ENCODE peak calls at places on chromosomes 16 and 17, in eight cellular contexts. One of them, this sample, is unnamed.
A peak's percentile ranks its signal among the peaks of the same experiment; 100 is the strongest.

GRCh38 chr16:62135903-62136302 is 99.7 kb upstream of the CDH8 start:
- DNase-seq in left cardiac atrium: no peak
- DNase-seq in NCI-H1092: no peak
- DNase-seq in EL: peak; percentile 2
- DNase-seq in ELR: no peak
- DNase-seq in progenitor cell of endocrine pancreas: no peak
- DNase-seq in activated T-helper 1 cell treated with anti-CD3 and anti-CD28 coated beads, Interleukin-12 subunit alpha, Interleukin-12 subunit beta, Interleukin-2, Interleukin-4 antibody, amounts not matched to agents 30 ng/mL and 10 ng/mL and 1 ng/mL, durations not matched to agents 14 hours and 24 hours and 36 hours: no peak
- DNase-seq in MV-4-11: no peak
- DNase-seq in this sample: no peak

GRCh38 chr16:8417145-8417544 is 173.2 kb downstream of the TMEM114 start:
- DNase-seq in left cardiac atrium: no peak
- DNase-seq in NCI-H1092: no peak
- DNase-seq in EL: no peak
- DNase-seq in ELR: no peak
- DNase-seq in progenitor cell of endocrine pancreas: no peak
- DNase-seq in activated T-helper 1 cell treated with anti-CD3 and anti-CD28 coated beads, Interleukin-12 subunit alpha, Interleukin-12 subunit beta, Interleukin-2, Interleukin-4 antibody, amounts not matched to agents 30 ng/mL and 10 ng/mL and 1 ng/mL, durations not matched to agents 14 hours and 24 hours and 36 hours: no peak
- DNase-seq in MV-4-11: no peak
- DNase-seq in this sample: no peak

GRCh38 chr16:22253272-22253671 is 43.9 kb upstream of the POLR3E start:
- DNase-seq in left cardiac atrium: no peak
- DNase-seq in NCI-H1092: no peak
- DNase-seq in EL: no peak
- DNase-seq in ELR: no peak
- DNase-seq in progenitor cell of endocrine pancreas: no peak
- DNase-seq in activated T-helper 1 cell treated with anti-CD3 and anti-CD28 coated beads, Interleukin-12 subunit alpha, Interleukin-12 subunit beta, Interleukin-2, Interleukin-4 antibody, amounts not matched to agents 30 ng/mL and 10 ng/mL and 1 ng/mL, durations not matched to agents 14 hours and 24 hours and 36 hours: no peak
- DNase-seq in MV-4-11: no peak
- DNase-seq in this sample: no peak

GRCh38 chr16:89122322-89122831 is 28.7 kb downstream of the ACSF3 start:
- DNase-seq in left cardiac atrium: peak; percentile 17
- DNase-seq in NCI-H1092: peak; percentile 52
- DNase-seq in EL: no peak
- DNase-seq in ELR: no peak
- DNase-seq in progenitor cell of endocrine pancreas: no peak
- DNase-seq in activated T-helper 1 cell treated with anti-CD3 and anti-CD28 coated beads, Interleukin-12 subunit alpha, Interleukin-12 subunit beta, Interleukin-2, Interleukin-4 antibody, amounts not matched to agents 30 ng/mL and 10 ng/mL and 1 ng/mL, durations not matched to agents 14 hours and 24 hours and 36 hours: no peak
- DNase-seq in MV-4-11: no peak
- DNase-seq in this sample: no peak

GRCh38 chr16:3509470-3509928 is 8.7 kb downstream of the CLUAP1 start:
- DNase-seq in left cardiac atrium: peak; percentile 52
- DNase-seq in NCI-H1092: no peak
- DNase-seq in EL: no peak
- DNase-seq in ELR: peak; percentile 26
- DNase-seq in progenitor cell of endocrine pancreas: no peak
- DNase-seq in activated T-helper 1 cell treated with anti-CD3 and anti-CD28 coated beads, Interleukin-12 subunit alpha, Interleukin-12 subunit beta, Interleukin-2, Interleukin-4 antibody, amounts not matched to agents 30 ng/mL and 10 ng/mL and 1 ng/mL, durations not matched to agents 14 hours and 24 hours and 36 hours: peak; percentile 69
- DNase-seq in MV-4-11: no peak
- DNase-seq in this sample: no peak

GRCh38 chr17:82789806-82790205 is 37.9 kb downstream of the TBCD start:
- DNase-seq in left cardiac atrium: no peak
- DNase-seq in NCI-H1092: no peak
- DNase-seq in EL: no peak
- DNase-seq in ELR: no peak
- DNase-seq in progenitor cell of endocrine pancreas: no peak
- DNase-seq in activated T-helper 1 cell treated with anti-CD3 and anti-CD28 coated beads, Interleukin-12 subunit alpha, Interleukin-12 subunit beta, Interleukin-2, Interleukin-4 antibody, amounts not matched to agents 30 ng/mL and 10 ng/mL and 1 ng/mL, durations not matched to agents 14 hours and 24 hours and 36 hours: no peak
- DNase-seq in MV-4-11: no peak
- DNase-seq in this sample: no peak

GRCh38 chr16:23132921-23133532 is 16.2 kb downstream of the USP31 start:
- DNase-seq in left cardiac atrium: peak; percentile 54
- DNase-seq in NCI-H1092: no peak
- DNase-seq in EL: no peak
- DNase-seq in ELR: no peak
- DNase-seq in progenitor cell of endocrine pancreas: no peak
- DNase-seq in activated T-helper 1 cell treated with anti-CD3 and anti-CD28 coated beads, Interleukin-12 subunit alpha, Interleukin-12 subunit beta, Interleukin-2, Interleukin-4 antibody, amounts not matched to agents 30 ng/mL and 10 ng/mL and 1 ng/mL, durations not matched to agents 14 hours and 24 hours and 36 hours: no peak
- DNase-seq in MV-4-11: no peak
- DNase-seq in this sample: no peak

GRCh38 chr16:57092786-57093301 is 461 bp downstream of the CPNE2 start:
- DNase-seq in left cardiac atrium: peak; percentile 58
- DNase-seq in NCI-H1092: no peak
- DNase-seq in EL: peak; percentile 40
- DNase-seq in ELR: peak; percentile 47
- DNase-seq in progenitor cell of endocrine pancreas: peak; percentile 44
- DNase-seq in activated T-helper 1 cell treated with anti-CD3 and anti-CD28 coated beads, Interleukin-12 subunit alpha, Interleukin-12 subunit beta, Interleukin-2, Interleukin-4 antibody, amounts not matched to agents 30 ng/mL and 10 ng/mL and 1 ng/mL, durations not matched to agents 14 hours and 24 hours and 36 hours: no peak
- DNase-seq in MV-4-11: no peak
- DNase-seq in this sample: peak; percentile 1

GRCh38 chr16:74667215-74667765 is 613 bp upstream of the RFWD3 start:
- DNase-seq in left cardiac atrium: peak; percentile 41
- DNase-seq in NCI-H1092: peak; percentile 15
- DNase-seq in EL: peak; percentile 25
- DNase-seq in ELR: peak; percentile 61
- DNase-seq in progenitor cell of endocrine pancreas: no peak
- DNase-seq in activated T-helper 1 cell treated with anti-CD3 and anti-CD28 coated beads, Interleukin-12 subunit alpha, Interleukin-12 subunit beta, Interleukin-2, Interleukin-4 antibody, amounts not matched to agents 30 ng/mL and 10 ng/mL and 1 ng/mL, durations not matched to agents 14 hours and 24 hours and 36 hours: peak; percentile 16
- DNase-seq in MV-4-11: peak; percentile 28
- DNase-seq in this sample: no peak

GRCh38 chr17:33904438-33904837 is 350.6 kb upstream of the CCL2 start:
- DNase-seq in left cardiac atrium: no peak
- DNase-seq in NCI-H1092: no peak
- DNase-seq in EL: no peak
- DNase-seq in ELR: no peak
- DNase-seq in progenitor cell of endocrine pancreas: no peak
- DNase-seq in activated T-helper 1 cell treated with anti-CD3 and anti-CD28 coated beads, Interleukin-12 subunit alpha, Interleukin-12 subunit beta, Interleukin-2, Interleukin-4 antibody, amounts not matched to agents 30 ng/mL and 10 ng/mL and 1 ng/mL, durations not matched to agents 14 hours and 24 hours and 36 hours: no peak
- DNase-seq in MV-4-11: no peak
- DNase-seq in this sample: no peak

GRCh38 chr17:83010323-83011200 is 68.8 kb upstream of the METRNL start:
- DNase-seq in left cardiac atrium: no peak
- DNase-seq in NCI-H1092: no peak
- DNase-seq in EL: no peak
- DNase-seq in ELR: peak; percentile 26
- DNase-seq in progenitor cell of endocrine pancreas: no peak
- DNase-seq in activated T-helper 1 cell treated with anti-CD3 and anti-CD28 coated beads, Interleukin-12 subunit alpha, Interleukin-12 subunit beta, Interleukin-2, Interleukin-4 antibody, amounts not matched to agents 30 ng/mL and 10 ng/mL and 1 ng/mL, durations not matched to agents 14 hours and 24 hours and 36 hours: no peak
- DNase-seq in MV-4-11: no peak
- DNase-seq in this sample: no peak

GRCh38 chr16:4372578-4373355 is 1.1 kb downstream of the VASN start:
- DNase-seq in left cardiac atrium: peak; percentile 65
- DNase-seq in NCI-H1092: peak; percentile 85
- DNase-seq in EL: peak; percentile 92
- DNase-seq in ELR: peak; percentile 78
- DNase-seq in progenitor cell of endocrine pancreas: no peak
- DNase-seq in activated T-helper 1 cell treated with anti-CD3 and anti-CD28 coated beads, Interleukin-12 subunit alpha, Interleukin-12 subunit beta, Interleukin-2, Interleukin-4 antibody, amounts not matched to agents 30 ng/mL and 10 ng/mL and 1 ng/mL, durations not matched to agents 14 hours and 24 hours and 36 hours: no peak
- DNase-seq in MV-4-11: no peak
- DNase-seq in this sample: no peak

GRCh38 chr17:10337136-10337535 is 35.7 kb downstream of the MYH13 start:
- DNase-seq in left cardiac atrium: no peak
- DNase-seq in NCI-H1092: no peak
- DNase-seq in EL: no peak
- DNase-seq in ELR: no peak
- DNase-seq in progenitor cell of endocrine pancreas: no peak
- DNase-seq in activated T-helper 1 cell treated with anti-CD3 and anti-CD28 coated beads, Interleukin-12 subunit alpha, Interleukin-12 subunit beta, Interleukin-2, Interleukin-4 antibody, amounts not matched to agents 30 ng/mL and 10 ng/mL and 1 ng/mL, durations not matched to agents 14 hours and 24 hours and 36 hours: no peak
- DNase-seq in MV-4-11: no peak
- DNase-seq in this sample: no peak

GRCh38 chr16:21162661-21163151 is 4.2 kb downstream of the LDAF1 start:
- DNase-seq in left cardiac atrium: peak; percentile 52
- DNase-seq in NCI-H1092: no peak
- DNase-seq in EL: no peak
- DNase-seq in ELR: no peak
- DNase-seq in progenitor cell of endocrine pancreas: no peak
- DNase-seq in activated T-helper 1 cell treated with anti-CD3 and anti-CD28 coated beads, Interleukin-12 subunit alpha, Interleukin-12 subunit beta, Interleukin-2, Interleukin-4 antibody, amounts not matched to agents 30 ng/mL and 10 ng/mL and 1 ng/mL, durations not matched to agents 14 hours and 24 hours and 36 hours: no peak
- DNase-seq in MV-4-11: no peak
- DNase-seq in this sample: no peak

GRCh38 chr17:1272701-1273100 is 2.5 kb downstream of the BHLHA9 start:
- DNase-seq in left cardiac atrium: no peak
- DNase-seq in NCI-H1092: no peak
- DNase-seq in EL: no peak
- DNase-seq in ELR: no peak
- DNase-seq in progenitor cell of endocrine pancreas: no peak
- DNase-seq in activated T-helper 1 cell treated with anti-CD3 and anti-CD28 coated beads, Interleukin-12 subunit alpha, Interleukin-12 subunit beta, Interleukin-2, Interleukin-4 antibody, amounts not matched to agents 30 ng/mL and 10 ng/mL and 1 ng/mL, durations not matched to agents 14 hours and 24 hours and 36 hours: no peak
- DNase-seq in MV-4-11: no peak
- DNase-seq in this sample: no peak